ENCODE peak calls at places on chromosomes 4 and X, in four cellular contexts. H, P, G and T are unnamed samples.
A peak's percentile ranks its signal among the peaks of the same experiment; 100 is the strongest.

GRCh38 chr4:101217353-101218031 is 129.8 kb downstream of the PPP3CA start:
- DNase-seq in H (no peak), P (no peak), G (no peak), T (peak; percentile 22)

GRCh38 chr4:161604516-161605300 is 559.1 kb downstream of the FSTL5 start:
- DNase-seq in H (no peak), P (no peak), G (no peak), T (no peak)

GRCh38 chr4:42473071-42473684 is 75.9 kb downstream of the SHISA3 start:
- DNase-seq in H (no peak), P (no peak), G (no peak), T (no peak)

GRCh38 chrX:70141373-70141772 is 8.1 kb downstream of the IGBP1 start:
- DNase-seq in H (no peak), P (no peak), G (no peak), T (no peak)

GRCh38 chrX:13747836-13748235 is 13.3 kb downstream of the OFD1 start:
- DNase-seq in H (no peak), P (peak; percentile 51), G (no peak), T (peak; percentile 76)

GRCh38 chr4:7526929-7527535 is 92.3 kb upstream of the PSAPL1 start:
- DNase-seq in H (no peak), P (no peak), G (no peak), T (no peak)

GRCh38 chrX:101079223-101079622 is 544 bp downstream of the TMEM35A start:
- DNase-seq in H (no peak), P (no peak), G (no peak), T (peak; percentile 32)

GRCh38 chr4:30416547-30416946 is 303.6 kb upstream of the PCDH7 start:
- DNase-seq in H (no peak), P (no peak), G (no peak), T (no peak)

GRCh38 chrX:116238093-116238492 is 67.5 kb downstream of the AGTR2 start:
- DNase-seq in H (no peak), P (no peak), G (no peak), T (no peak)

GRCh38 chr4:41569957-41570356 is 32.0 kb downstream of the LIMCH1 start:
- DNase-seq in H (no peak), P (no peak), G (no peak), T (no peak)

GRCh38 chr4:13545394-13545808 is 1.1 kb upstream of the NKX3-2 start:
- DNase-seq in H (no peak), P (no peak), G (no peak), T (no peak)

GRCh38 chr4:86644892-86645291 is 50.8 kb downstream of the PTPN13 start:
- DNase-seq in H (no peak), P (no peak), G (no peak), T (no peak)

GRCh38 chr4:25859429-25860148 is 3.2 kb downstream of the SEL1L3 start:
- DNase-seq in H (no peak), P (peak; percentile 18), G (no peak), T (no peak)

GRCh38 chr4:71607780-71608673 is 175.9 kb downstream of the GC start:
- DNase-seq in H (no peak), P (peak; percentile 62), G (no peak), T (peak; percentile 6)

GRCh38 chr4:71608674-71609062 is 175.2 kb downstream of the GC start:
- DNase-seq in H (no peak), P (no peak), G (no peak), T (no peak)

GRCh38 chr4:71607109-71607508 is 176.8 kb downstream of the GC start:
- DNase-seq in H (no peak), P (no peak), G (no peak), T (no peak)

GRCh38 chr4:71602271-71602890 is 181.5 kb downstream of the GC start:
- DNase-seq in H (no peak), P (no peak), G (no peak), T (peak; percentile 3)

GRCh38 chr4:71604785-71605184 is 179.1 kb downstream of the GC start:
- DNase-seq in H (no peak), P (no peak), G (no peak), T (no peak)
- H3K56ac ChIP-seq in H (no peak overlapping the region), P (no peak overlapping the region), G (no peak overlapping the region), T (no peak overlapping the region)

GRCh38 chr4:54548098-54548620 is 109.6 kb upstream of the KIT start:
- DNase-seq in H (no peak), P (no peak), G (no peak), T (no peak)
- H3K56ac ChIP-seq in H (no peak overlapping the region), P (no peak overlapping the region), G (no peak overlapping the region), T (no peak overlapping the region)

GRCh38 chr4:124177647-124178425 is 534.7 kb downstream of the ANKRD50 start:
- DNase-seq in H (no peak), P (no peak), G (no peak), T (peak; percentile 91)
- H3K56ac ChIP-seq in H (no peak overlapping the region), P (no peak overlapping the region), G (no peak overlapping the region), T (no peak overlapping the region)

DNA sequence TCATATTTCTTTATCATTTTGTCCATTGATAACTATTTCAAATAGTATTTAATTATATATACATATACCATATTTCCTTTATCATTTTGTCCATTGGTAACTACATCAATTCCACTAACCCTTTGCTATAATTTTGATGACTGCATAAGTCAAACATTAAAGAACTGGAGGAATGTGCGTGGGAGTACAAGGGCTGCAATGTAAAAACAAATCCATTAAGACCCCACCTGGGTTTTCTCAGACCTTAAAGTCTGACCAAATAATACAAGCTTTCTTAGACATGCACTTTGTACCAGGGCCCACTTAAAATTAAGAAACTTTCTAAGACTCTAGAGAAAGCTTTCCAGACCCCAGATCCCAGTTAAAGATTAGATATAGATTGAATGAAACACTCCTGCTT is 1622.4 kb upstream of the PCDH10 start:
- DNase-seq in H (no peak), P (no peak), G (no peak), T (no peak)
- H3K56ac ChIP-seq in H (no peak overlapping the region), P (no peak overlapping the region), G (no peak overlapping the region), T (no peak overlapping the region)

DNA sequence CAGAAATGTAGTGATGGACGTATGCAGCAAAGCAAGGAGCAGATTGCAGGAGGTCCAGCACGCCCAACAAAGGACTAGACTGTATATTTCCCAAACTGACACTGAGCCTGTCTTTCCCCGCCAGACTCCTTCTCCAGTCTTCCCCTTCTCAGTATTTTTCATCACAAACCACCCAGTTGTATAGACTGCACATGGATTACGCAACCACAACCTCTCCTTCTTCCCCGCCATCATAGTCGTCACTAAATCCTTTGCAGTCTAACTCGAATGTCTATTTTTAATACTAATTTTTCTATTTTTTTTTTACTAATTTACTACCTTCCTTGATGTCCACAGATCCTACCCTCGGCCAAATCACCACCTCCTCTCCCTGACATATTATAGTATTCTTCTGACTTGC is 105.4 kb downstream of the MTNR1A start:
- DNase-seq in H (no peak), P (no peak), G (no peak), T (no peak)
- H3K56ac ChIP-seq in H (no peak overlapping the region), P (no peak overlapping the region), G (no peak overlapping the region), T (no peak overlapping the region)